ENCODE peak calls at places on chromosomes 16 and 17, in nine cellular contexts. V is H9, B is cardiac fibroblast, G is omental fat pad, S is vagina, A is fibroblast of the aortic adventitia, N is AG09319, Q is HFF-Myc, Z is uterus. K is an unnamed sample.

GRCh38 chr16:66988197-66988788 is at the start of gene CES4A:
- DNase-seq in V (no peak), B (peak), G (no peak), S (no peak), A (peak), N (peak), Q (no peak), Z (no peak), K (no peak)

GRCh38 chr17:40553694-40554534 is 11.4 kb downstream of the CCR7 start:
- DNase-seq in V (peak), B (peak), G (no peak), S (no peak), A (peak), N (peak), Q (no peak), Z (peak), K (no peak)

GRCh38 chr17:42531455-42532354 is 4.3 kb upstream of the NAGLU start:
- DNase-seq in V (peak), B (peak), G (no peak), S (no peak), A (peak), N (no peak), Q (no peak), Z (no peak), K (peak)

GRCh38 chr16:14186007-14186953 is 115.2 kb downstream of the MRTFB start:
- DNase-seq in V (peak), B (peak), G (no peak), S (no peak), A (peak), N (peak), Q (peak), Z (peak), K (peak)

GRCh38 chr17:78651551-78651950 is 74.4 kb upstream of the DNAH17 start:
- DNase-seq in V (no peak), B (no peak), G (no peak), S (no peak), A (no peak), N (no peak), Q (no peak), Z (no peak), K (no peak)

GRCh38 chr17:34654276-34654675 is 74.9 kb downstream of the TMEM132E start:
- DNase-seq in V (no peak), B (no peak), G (no peak), S (no peak), A (no peak), N (no peak), Q (no peak), Z (no peak), K (no peak)

GRCh38 chr17:71828182-71828596 is 292.6 kb upstream of the SOX9 start:
- DNase-seq in V (peak), B (peak), G (no peak), S (no peak), A (no peak), N (peak), Q (no peak), Z (no peak), K (peak)

GRCh38 chr17:38777641-38778250 is 21.6 kb downstream of the PIP4K2B start:
- DNase-seq in V (no peak), B (no peak), G (no peak), S (no peak), A (no peak), N (no peak), Q (no peak), Z (no peak), K (no peak)

GRCh38 chr16:31348578-31348977 is 6.4 kb upstream of the ITGAX start:
- DNase-seq in V (no peak), B (no peak), G (no peak), S (no peak), A (no peak), N (no peak), Q (no peak), Z (no peak), K (no peak)

GRCh38 chr17:79093270-79093669 is 18.6 kb downstream of the ENGASE start:
- DNase-seq in V (no peak), B (no peak), G (no peak), S (no peak), A (no peak), N (no peak), Q (no peak), Z (no peak), K (no peak)

GRCh38 chr16:10039220-10040096 is 142.8 kb downstream of the GRIN2A start:
- DNase-seq in V (peak), B (no peak), G (no peak), S (no peak), A (peak), N (no peak), Q (no peak), Z (no peak), K (peak)

GRCh38 chr17:47698749-47699535 is 5.0 kb downstream of the TBKBP1 start:
- DNase-seq in V (peak), B (peak), G (peak), S (no peak), A (peak), N (no peak), Q (no peak), Z (peak), K (peak)

GRCh38 chr16:70577256-70577698 is 53.7 kb downstream of the SF3B3 start:
- DNase-seq in V (no peak), B (peak), G (no peak), S (no peak), A (peak), N (no peak), Q (no peak), Z (no peak), K (no peak)

GRCh38 chr16:27378871-27379580 is 22.9 kb upstream of the IL21R start:
- DNase-seq in V (no peak), B (no peak), G (no peak), S (no peak), A (no peak), N (no peak), Q (no peak), Z (no peak), K (no peak)

GRCh38 chr16:28974007-28974436 is 556 bp upstream of the SPNS1 start:
- DNase-seq in V (peak), B (peak), G (peak), S (no peak), A (peak), N (peak), Q (peak), Z (peak), K (peak)

GRCh38 chr17:33142703-33143299 is 150.3 kb downstream of the ASIC2 start:
- DNase-seq in V (peak), B (peak), G (no peak), S (no peak), A (peak), N (no peak), Q (peak), Z (no peak), K (peak)

GRCh38 chr17:60463157-60463820 is 41.0 kb downstream of the CHCT1 start:
- DNase-seq in V (no peak), B (peak), G (no peak), S (no peak), A (no peak), N (no peak), Q (no peak), Z (no peak), K (no peak)

GRCh38 chr16:4372578-4373355 is 1.1 kb downstream of the VASN start:
- DNase-seq in V (no peak), B (peak), G (no peak), S (no peak), A (no peak), N (no peak), Q (no peak), Z (peak), K (no peak)

GRCh38 chr17:6780886-6781285 is 4.9 kb downstream of the FBXO39 start:
- DNase-seq in V (no peak), B (no peak), G (no peak), S (no peak), A (no peak), N (no peak), Q (no peak), Z (no peak), K (no peak)

GRCh38 chr17:14926526-14927122 is 338.5 kb downstream of the PMP22 start:
- DNase-seq in V (peak), B (peak), G (no peak), S (no peak), A (peak), N (peak), Q (peak), Z (peak), K (peak)

GRCh38 chr16:82016268-82016667 is 5.0 kb upstream of the SDR42E1 start:
- DNase-seq in V (no peak), B (peak), G (no peak), S (no peak), A (peak), N (peak), Q (no peak), Z (no peak), K (no peak)
- TF ChIP-seq CTCF in V (peak), B (peak), G (no peak), S (no peak), A (peak), N (peak), Q (peak), Z (no peak), K (peak)

GRCh38 chr17:981292-981658 is 1.7 kb upstream of the NXN start:
- DNase-seq in V (no peak), B (no peak), G (no peak), S (no peak), A (no peak), N (no peak), Q (no peak), Z (no peak), K (no peak)

GRCh38 chr17:979211-979538 is 401 bp downstream of the NXN start:
- DNase-seq in V (no peak), B (no peak), G (no peak), S (no peak), A (no peak), N (no peak), Q (no peak), Z (no peak), K (no peak)

GRCh38 chr17:980406-981291 is 1.1 kb upstream of the NXN start:
- DNase-seq in V (peak), B (peak), G (peak), S (no peak), A (peak), N (no peak), Q (no peak), Z (peak), K (peak)

GRCh38 chr17:978110-979093 is 1.2 kb downstream of the NXN start:
- DNase-seq in V (no peak), B (peak), G (no peak), S (no peak), A (no peak), N (no peak), Q (no peak), Z (no peak), K (peak)

DNA sequence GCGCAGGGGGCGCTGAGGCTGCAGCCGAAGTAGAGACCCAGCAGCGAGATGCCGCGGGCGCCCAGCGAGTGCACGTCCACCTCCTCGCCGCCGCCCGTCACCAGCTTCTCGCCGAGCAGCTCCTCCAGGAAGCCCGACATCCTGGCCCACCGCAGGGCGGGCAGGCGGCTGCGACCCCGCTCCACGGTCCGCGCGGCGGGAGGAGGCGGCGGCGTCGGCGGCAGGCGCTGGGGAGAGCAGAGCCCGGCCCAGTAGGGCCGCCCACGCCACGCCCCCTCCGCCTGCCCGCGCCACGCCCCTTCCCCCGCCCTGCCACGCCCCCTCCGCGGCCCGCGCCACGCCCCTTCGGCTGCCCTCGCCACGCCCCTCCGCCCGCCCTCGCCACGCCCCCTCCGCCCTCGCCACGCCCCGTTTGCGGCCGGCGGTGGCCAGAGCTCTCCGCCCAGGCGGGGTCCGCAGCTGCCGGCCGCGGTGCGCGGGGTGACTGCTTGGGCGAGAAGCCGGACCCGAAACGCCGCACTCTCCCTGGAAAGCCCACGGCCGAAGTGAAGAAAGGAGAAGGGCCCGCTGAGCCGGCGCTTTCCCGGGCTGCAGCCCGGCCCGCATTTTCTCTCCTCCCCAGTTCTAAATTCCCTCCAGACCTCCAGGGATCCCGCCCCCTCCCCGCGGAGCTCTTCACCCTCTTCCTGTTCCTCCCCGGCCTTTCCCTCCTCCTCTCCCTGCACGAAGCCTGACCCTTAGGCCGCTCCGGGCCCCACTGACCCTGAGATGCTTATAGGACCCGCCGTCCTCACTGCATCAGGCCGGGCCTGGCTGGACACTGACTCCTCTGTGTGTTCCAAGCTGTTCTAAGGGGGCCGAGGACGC is at the start of gene NXN:
- DNase-seq in V (peak), B (peak), G (peak), S (no peak), A (peak), N (no peak), Q (no peak), Z (peak), K (peak)
- TF ChIP-seq CTCF in V (peak), B (no peak), G (no peak), S (no peak), A (peak), N (peak), Q (no peak), Z (peak), K (peak)

GRCh38 chr17:17142556-17142955 is 63.6 kb downstream of the PLD6 start:
- DNase-seq in V (no peak), B (no peak), G (no peak), S (no peak), A (no peak), N (no peak), Q (no peak), Z (no peak), K (no peak)

GRCh38 chr17:17143501-17143900 is 62.6 kb downstream of the PLD6 start:
- DNase-seq in V (no peak), B (no peak), G (no peak), S (no peak), A (no peak), N (no peak), Q (no peak), Z (no peak), K (no peak)

GRCh38 chr17:17141279-17141678 is 64.9 kb downstream of the PLD6 start:
- DNase-seq in V (no peak), B (no peak), G (no peak), S (no peak), A (no peak), N (no peak), Q (no peak), Z (no peak), K (no peak)

GRCh38 chr17:17140590-17140980 is 65.5 kb downstream of the PLD6 start:
- DNase-seq in V (no peak), B (peak), G (no peak), S (no peak), A (peak), N (no peak), Q (no peak), Z (no peak), K (no peak)

DNA sequence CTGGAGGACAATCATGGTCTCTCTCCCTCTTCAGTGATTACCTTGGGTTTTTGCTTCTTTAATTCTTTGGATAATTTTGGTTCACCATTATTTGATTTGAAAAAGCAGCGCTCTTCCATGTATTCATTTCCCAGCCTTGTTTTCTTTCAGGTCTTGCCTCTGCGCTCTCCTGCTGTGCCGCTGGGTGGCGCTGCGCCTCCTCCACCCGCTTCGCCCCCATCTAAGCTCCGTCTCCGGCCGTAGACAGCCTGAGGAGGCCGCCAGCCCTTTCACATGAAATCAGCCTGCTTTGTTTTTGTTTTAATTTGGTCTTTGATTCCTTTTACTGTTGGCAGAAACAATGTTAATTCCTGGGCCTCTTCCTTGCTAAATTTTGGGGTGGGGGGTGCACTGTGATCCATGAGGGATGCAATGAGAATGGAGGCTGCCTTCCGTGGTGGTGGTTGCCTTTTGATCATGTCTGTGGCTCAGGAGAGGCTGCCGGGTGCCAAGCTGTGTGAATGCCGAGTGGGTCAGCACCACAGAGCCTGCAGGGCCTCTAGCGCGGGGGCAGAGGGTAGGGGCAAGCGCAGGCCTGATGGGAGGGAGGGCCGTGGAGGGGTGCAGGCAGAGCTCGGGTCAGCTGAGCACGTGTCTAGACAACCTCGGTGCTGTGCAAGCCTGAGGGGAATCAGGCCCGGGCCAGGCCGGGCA is 64.1 kb downstream of the PLD6 start:
- DNase-seq in V (peak), B (peak), G (no peak), S (no peak), A (peak), N (no peak), Q (no peak), Z (no peak), K (peak)
- TF ChIP-seq CTCF in V (peak), B (peak), G (no peak), S (no peak), A (peak), N (peak), Q (peak), Z (peak), K (peak)

GRCh38 chr17:80252871-80253270 is 7.8 kb upstream of the RNF213 start:
- DNase-seq in V (peak), B (peak), G (no peak), S (no peak), A (no peak), N (no peak), Q (no peak), Z (no peak), K (peak)
- TF ChIP-seq CTCF in V (peak), B (peak), G (no peak), S (peak), A (peak), N (peak), Q (peak), Z (no peak), K (peak)